ENCODE peak calls at places on chromosomes 5 and 9, in nine cellular contexts. One of them, this sample, is unnamed.

GRCh38 chr5:34663771-34664496 is 7.8 kb downstream of the RAI14 start:
- DNase-seq in endothelial cell: no peak
- DNase-seq in astrocyte: no peak
- DNase-seq in fibroblast of mammary gland: no peak
- DNase-seq in foreskin fibroblast: no peak
- DNase-seq in Peyer's patch: no peak
- DNase-seq in AG04450: no peak
- DNase-seq in choroid plexus epithelial cell: no peak
- DNase-seq in WERI-Rb-1: peak
- DNase-seq in this sample: no peak

GRCh38 chr9:7056237-7056636 is 298.5 kb downstream of the KDM4C start:
- DNase-seq in foreskin fibroblast: no peak
- DNase-seq in WERI-Rb-1: no peak
- DNase-seq in endothelial cell: no peak
- DNase-seq in fibroblast of mammary gland: no peak
- DNase-seq in Peyer's patch: no peak
- DNase-seq in AG04450: no peak
- DNase-seq in choroid plexus epithelial cell: no peak
- DNase-seq in astrocyte: no peak
- DNase-seq in this sample: no peak

GRCh38 chr5:176679365-176680225 is 32.3 kb downstream of the TSPAN17 start:
- DNase-seq in choroid plexus epithelial cell: peak
- DNase-seq in WERI-Rb-1: no peak
- DNase-seq in Peyer's patch: no peak
- DNase-seq in astrocyte: no peak
- DNase-seq in foreskin fibroblast: no peak
- DNase-seq in AG04450: no peak
- DNase-seq in endothelial cell: no peak
- DNase-seq in fibroblast of mammary gland: no peak
- DNase-seq in this sample: no peak

GRCh38 chr9:3281399-3281798 is 244.4 kb downstream of the RFX3 start:
- DNase-seq in WERI-Rb-1: no peak
- DNase-seq in AG04450: no peak
- DNase-seq in Peyer's patch: no peak
- DNase-seq in foreskin fibroblast: no peak
- DNase-seq in endothelial cell: no peak
- DNase-seq in astrocyte: no peak
- DNase-seq in choroid plexus epithelial cell: no peak
- DNase-seq in fibroblast of mammary gland: no peak
- DNase-seq in this sample: no peak

GRCh38 chr5:5289537-5289936 is 132.9 kb upstream of the ICE1 start:
- DNase-seq in AG04450: no peak
- DNase-seq in WERI-Rb-1: no peak
- DNase-seq in foreskin fibroblast: no peak
- DNase-seq in choroid plexus epithelial cell: no peak
- DNase-seq in fibroblast of mammary gland: no peak
- DNase-seq in Peyer's patch: no peak
- DNase-seq in astrocyte: no peak
- DNase-seq in endothelial cell: no peak
- DNase-seq in this sample: no peak

GRCh38 chr9:134602547-134603362 is 38.8 kb upstream of the COL5A1 start:
- DNase-seq in choroid plexus epithelial cell: peak
- DNase-seq in astrocyte: peak
- DNase-seq in foreskin fibroblast: peak
- DNase-seq in AG04450: peak
- DNase-seq in endothelial cell: peak
- DNase-seq in Peyer's patch: peak
- DNase-seq in fibroblast of mammary gland: peak
- DNase-seq in WERI-Rb-1: no peak
- DNase-seq in this sample: peak

GRCh38 chr5:37838152-37838932 is 1.5 kb downstream of the GDNF start:
- DNase-seq in WERI-Rb-1: peak
- DNase-seq in fibroblast of mammary gland: peak
- DNase-seq in choroid plexus epithelial cell: no peak
- DNase-seq in Peyer's patch: no peak
- DNase-seq in foreskin fibroblast: peak
- DNase-seq in astrocyte: no peak
- DNase-seq in AG04450: no peak
- DNase-seq in endothelial cell: peak
- DNase-seq in this sample: peak

GRCh38 chr9:93304574-93305496 is 120.9 kb downstream of the WNK2 start:
- DNase-seq in foreskin fibroblast: peak
- DNase-seq in astrocyte: peak
- DNase-seq in fibroblast of mammary gland: peak
- DNase-seq in WERI-Rb-1: peak
- DNase-seq in AG04450: no peak
- DNase-seq in Peyer's patch: peak
- DNase-seq in endothelial cell: peak
- DNase-seq in choroid plexus epithelial cell: peak
- DNase-seq in this sample: peak

GRCh38 chr5:53480474-53481353 is at the start of gene FST:
- DNase-seq in fibroblast of mammary gland: peak
- DNase-seq in endothelial cell: peak
- DNase-seq in AG04450: no peak
- DNase-seq in foreskin fibroblast: peak
- DNase-seq in choroid plexus epithelial cell: peak
- DNase-seq in Peyer's patch: no peak
- DNase-seq in WERI-Rb-1: peak
- DNase-seq in astrocyte: peak
- DNase-seq in this sample: peak

GRCh38 chr5:15393146-15393545 is 106.8 kb upstream of the FBXL7 start:
- DNase-seq in fibroblast of mammary gland: peak
- DNase-seq in AG04450: no peak
- DNase-seq in choroid plexus epithelial cell: peak
- DNase-seq in WERI-Rb-1: no peak
- DNase-seq in astrocyte: no peak
- DNase-seq in Peyer's patch: no peak
- DNase-seq in foreskin fibroblast: no peak
- DNase-seq in endothelial cell: no peak
- DNase-seq in this sample: no peak

GRCh38 chr5:4555739-4556285 is 584.3 kb upstream of the ADAMTS16 start:
- DNase-seq in WERI-Rb-1: no peak
- DNase-seq in choroid plexus epithelial cell: no peak
- DNase-seq in Peyer's patch: no peak
- DNase-seq in fibroblast of mammary gland: no peak
- DNase-seq in endothelial cell: no peak
- DNase-seq in astrocyte: no peak
- DNase-seq in AG04450: no peak
- DNase-seq in foreskin fibroblast: no peak
- DNase-seq in this sample: no peak

GRCh38 chr9:92618633-92619225 is 51.2 kb downstream of the IPPK start:
- DNase-seq in fibroblast of mammary gland: no peak
- DNase-seq in Peyer's patch: no peak
- DNase-seq in foreskin fibroblast: peak
- DNase-seq in astrocyte: no peak
- DNase-seq in endothelial cell: no peak
- DNase-seq in choroid plexus epithelial cell: peak
- DNase-seq in WERI-Rb-1: no peak
- DNase-seq in AG04450: no peak
- DNase-seq in this sample: no peak

GRCh38 chr9:38159599-38159998 is 90.6 kb upstream of the SHB start:
- DNase-seq in Peyer's patch: no peak
- DNase-seq in choroid plexus epithelial cell: no peak
- DNase-seq in foreskin fibroblast: no peak
- DNase-seq in WERI-Rb-1: peak
- DNase-seq in AG04450: no peak
- DNase-seq in astrocyte: no peak
- DNase-seq in endothelial cell: no peak
- DNase-seq in fibroblast of mammary gland: no peak
- DNase-seq in this sample: no peak

GRCh38 chr9:137960496-137960895 is 82.9 kb downstream of the CACNA1B start:
- DNase-seq in fibroblast of mammary gland: no peak
- DNase-seq in AG04450: no peak
- DNase-seq in astrocyte: no peak
- DNase-seq in choroid plexus epithelial cell: no peak
- DNase-seq in foreskin fibroblast: no peak
- DNase-seq in Peyer's patch: peak
- DNase-seq in endothelial cell: peak
- DNase-seq in WERI-Rb-1: no peak
- DNase-seq in this sample: no peak

GRCh38 chr9:130144703-130145102 is 27.5 kb upstream of the NCS1 start:
- DNase-seq in choroid plexus epithelial cell: no peak
- DNase-seq in foreskin fibroblast: no peak
- DNase-seq in AG04450: no peak
- DNase-seq in endothelial cell: no peak
- DNase-seq in fibroblast of mammary gland: no peak
- DNase-seq in Peyer's patch: no peak
- DNase-seq in astrocyte: no peak
- DNase-seq in WERI-Rb-1: no peak
- DNase-seq in this sample: no peak

GRCh38 chr9:91223000-91223399 is 138.7 kb downstream of the AUH start:
- DNase-seq in choroid plexus epithelial cell: no peak
- DNase-seq in Peyer's patch: no peak
- DNase-seq in AG04450: no peak
- DNase-seq in WERI-Rb-1: peak
- DNase-seq in astrocyte: no peak
- DNase-seq in endothelial cell: no peak
- DNase-seq in fibroblast of mammary gland: no peak
- DNase-seq in foreskin fibroblast: no peak
- DNase-seq in this sample: no peak

GRCh38 chr5:82595083-82595482 is 316.9 kb upstream of the RPS23 start:
- DNase-seq in AG04450: no peak
- DNase-seq in choroid plexus epithelial cell: no peak
- DNase-seq in Peyer's patch: no peak
- DNase-seq in fibroblast of mammary gland: no peak
- DNase-seq in astrocyte: no peak
- DNase-seq in foreskin fibroblast: no peak
- DNase-seq in WERI-Rb-1: no peak
- DNase-seq in endothelial cell: no peak
- DNase-seq in this sample: no peak

GRCh38 chr5:82599030-82599429 is 320.9 kb upstream of the RPS23 start:
- DNase-seq in Peyer's patch: no peak
- DNase-seq in endothelial cell: no peak
- DNase-seq in AG04450: no peak
- DNase-seq in fibroblast of mammary gland: no peak
- DNase-seq in astrocyte: no peak
- DNase-seq in choroid plexus epithelial cell: no peak
- DNase-seq in WERI-Rb-1: no peak
- DNase-seq in foreskin fibroblast: no peak
- DNase-seq in this sample: no peak

GRCh38 chr5:82594097-82594496 is 315.9 kb upstream of the RPS23 start:
- DNase-seq in Peyer's patch: no peak
- DNase-seq in fibroblast of mammary gland: no peak
- DNase-seq in astrocyte: peak
- DNase-seq in WERI-Rb-1: no peak
- DNase-seq in endothelial cell: no peak
- DNase-seq in AG04450: no peak
- DNase-seq in choroid plexus epithelial cell: peak
- DNase-seq in foreskin fibroblast: peak
- DNase-seq in this sample: peak

GRCh38 chr5:82599692-82600091 is 321.5 kb upstream of the RPS23 start:
- DNase-seq in endothelial cell: no peak
- DNase-seq in WERI-Rb-1: no peak
- DNase-seq in foreskin fibroblast: no peak
- DNase-seq in choroid plexus epithelial cell: no peak
- DNase-seq in Peyer's patch: no peak
- DNase-seq in astrocyte: peak
- DNase-seq in AG04450: no peak
- DNase-seq in fibroblast of mammary gland: no peak
- DNase-seq in this sample: no peak

GRCh38 chr5:82597437-82597836 is 319.3 kb upstream of the RPS23 start:
- DNase-seq in foreskin fibroblast: no peak
- DNase-seq in choroid plexus epithelial cell: no peak
- DNase-seq in Peyer's patch: no peak
- DNase-seq in astrocyte: no peak
- DNase-seq in AG04450: no peak
- DNase-seq in fibroblast of mammary gland: no peak
- DNase-seq in WERI-Rb-1: peak
- DNase-seq in endothelial cell: no peak
- DNase-seq in this sample: no peak
- TF ChIP-seq CTCF in foreskin fibroblast: no peak
- TF ChIP-seq CTCF in choroid plexus epithelial cell: peak
- TF ChIP-seq CTCF in Peyer's patch: no peak
- TF ChIP-seq CTCF in astrocyte: no peak
- TF ChIP-seq CTCF in AG04450: no peak
- TF ChIP-seq CTCF in fibroblast of mammary gland: peak
- TF ChIP-seq CTCF in WERI-Rb-1: peak
- TF ChIP-seq CTCF in endothelial cell: peak
- TF ChIP-seq CTCF in this sample: no peak

GRCh38 chr5:131634996-131635754 is at the start of gene RAPGEF6:
- DNase-seq in Peyer's patch: peak
- DNase-seq in fibroblast of mammary gland: peak
- DNase-seq in astrocyte: peak
- DNase-seq in choroid plexus epithelial cell: peak
- DNase-seq in foreskin fibroblast: peak
- DNase-seq in endothelial cell: peak
- DNase-seq in WERI-Rb-1: peak
- DNase-seq in AG04450: peak
- DNase-seq in this sample: peak
- TF ChIP-seq CTCF in Peyer's patch: peak
- TF ChIP-seq CTCF in fibroblast of mammary gland: no peak
- TF ChIP-seq CTCF in astrocyte: no peak
- TF ChIP-seq CTCF in choroid plexus epithelial cell: peak
- TF ChIP-seq CTCF in foreskin fibroblast: no peak
- TF ChIP-seq CTCF in endothelial cell: no peak
- TF ChIP-seq CTCF in WERI-Rb-1: no peak
- TF ChIP-seq CTCF in AG04450: no peak
- TF ChIP-seq CTCF in this sample: no peak

DNA sequence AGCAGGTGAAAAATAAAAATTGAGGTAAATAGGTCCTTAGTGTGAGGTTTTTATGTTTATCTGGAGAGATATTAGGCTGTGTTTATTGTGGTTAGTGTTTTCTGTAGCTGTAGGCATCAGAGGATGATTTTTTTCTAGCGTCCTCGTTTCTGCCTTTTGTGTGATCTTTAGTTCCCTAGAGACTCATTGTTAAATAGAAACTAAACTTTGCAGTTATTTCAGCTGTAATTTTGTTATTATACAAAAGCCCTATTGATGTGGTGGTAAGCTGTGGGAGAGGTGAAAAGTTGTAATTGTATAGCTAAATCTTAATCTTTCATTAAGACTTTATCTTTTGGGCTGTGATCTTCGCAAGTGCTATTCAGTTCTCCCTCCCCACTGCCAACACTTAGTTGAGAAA is 340.3 kb downstream of the CYLC2 start:
- DNase-seq in AG04450: no peak
- DNase-seq in endothelial cell: no peak
- DNase-seq in foreskin fibroblast: no peak
- DNase-seq in Peyer's patch: no peak
- DNase-seq in choroid plexus epithelial cell: no peak
- DNase-seq in fibroblast of mammary gland: no peak
- DNase-seq in WERI-Rb-1: no peak
- DNase-seq in astrocyte: no peak
- DNase-seq in this sample: no peak
- TF ChIP-seq CTCF in AG04450: no peak
- TF ChIP-seq CTCF in endothelial cell: no peak
- TF ChIP-seq CTCF in foreskin fibroblast: no peak
- TF ChIP-seq CTCF in Peyer's patch: no peak
- TF ChIP-seq CTCF in choroid plexus epithelial cell: no peak
- TF ChIP-seq CTCF in fibroblast of mammary gland: no peak
- TF ChIP-seq CTCF in WERI-Rb-1: no peak
- TF ChIP-seq CTCF in astrocyte: no peak
- TF ChIP-seq CTCF in this sample: no peak

GRCh38 chr9:95938724-95939123 is 63.2 kb downstream of the ERCC6L2 start:
- DNase-seq in foreskin fibroblast: no peak
- DNase-seq in endothelial cell: no peak
- DNase-seq in fibroblast of mammary gland: no peak
- DNase-seq in Peyer's patch: no peak
- DNase-seq in WERI-Rb-1: no peak
- DNase-seq in astrocyte: no peak
- DNase-seq in choroid plexus epithelial cell: peak
- DNase-seq in AG04450: no peak
- DNase-seq in this sample: peak
- TF ChIP-seq CTCF in foreskin fibroblast: no peak
- TF ChIP-seq CTCF in endothelial cell: peak
- TF ChIP-seq CTCF in fibroblast of mammary gland: peak
- TF ChIP-seq CTCF in Peyer's patch: peak
- TF ChIP-seq CTCF in WERI-Rb-1: no peak
- TF ChIP-seq CTCF in astrocyte: no peak
- TF ChIP-seq CTCF in choroid plexus epithelial cell: no peak
- TF ChIP-seq CTCF in AG04450: no peak
- TF ChIP-seq CTCF in this sample: peak

This sample was measured in cardiac fibroblast.